ENCODE peak calls at places on chromosomes 12 and 14, in seven cellular contexts. B is fibroblast of lung, P is caudate nucleus, H is NB4, R is pancreas, Q is NCI-H1417, V is pulmonary artery endothelial cell. X is an unnamed sample.
A peak's percentile ranks its signal among the peaks of the same experiment; 100 is the strongest.

GRCh38 chr12:32027684-32028355 is 68.6 kb downstream of the RESF1 start:
- DNase-seq in H (peak; percentile 65), Q (no peak), B (no peak), P (no peak), V (no peak), R (no peak), X (no peak)

GRCh38 chr12:2553388-2554126 is 241.2 kb upstream of the FKBP4 start:
- DNase-seq in V (no peak), B (no peak), H (peak; percentile 24), Q (no peak), P (no peak), R (no peak), X (no peak)

GRCh38 chr14:68474741-68475140 is 318.1 kb downstream of the ZFP36L1 start:
- DNase-seq in Q (no peak), P (no peak), R (no peak), V (no peak), H (no peak), B (no peak), X (no peak)

GRCh38 chr14:97266653-97267052 is 469.5 kb downstream of the VRK1 start:
- DNase-seq in B (peak; percentile 96), H (no peak), R (no peak), P (no peak), Q (peak; percentile 61), V (no peak), X (no peak)

GRCh38 chr12:100208834-100209233 is 8.2 kb downstream of the ACTR6 start:
- DNase-seq in H (no peak), P (no peak), Q (no peak), V (no peak), R (no peak), B (no peak), X (no peak)

GRCh38 chr12:121129705-121130147 is 3.0 kb upstream of the P2RX7 start:
- DNase-seq in R (no peak), V (no peak), B (no peak), P (no peak), H (no peak), Q (no peak), X (no peak)

GRCh38 chr12:30438526-30439120 is 257.0 kb downstream of the IPO8 start:
- DNase-seq in Q (no peak), B (no peak), P (no peak), H (no peak), R (no peak), V (no peak), X (peak; percentile 9)

GRCh38 chr14:32469388-32470160 is 140.5 kb downstream of the AKAP6 start:
- DNase-seq in P (no peak), Q (peak; percentile 72), B (peak; percentile 62), R (no peak), H (peak; percentile 37), V (no peak), X (peak; percentile 66)

GRCh38 chr14:38567728-38568127 is 311.8 kb upstream of the CLEC14A start:
- DNase-seq in R (no peak), V (no peak), P (no peak), H (no peak), B (no peak), Q (no peak), X (no peak)

GRCh38 chr12:108634225-108634795 is 616 bp upstream of the SELPLG start:
- DNase-seq in R (no peak), H (peak; percentile 98), Q (peak; percentile 82), P (no peak), V (no peak), B (no peak), X (no peak)

GRCh38 chr12:52344111-52344510 is 22.9 kb upstream of the KRT83 start:
- DNase-seq in Q (no peak), R (no peak), P (no peak), V (no peak), B (no peak), H (peak; percentile 23), X (no peak)

GRCh38 chr12:105706321-105706972 is 376.0 kb downstream of the C12orf75 start:
- DNase-seq in H (no peak), P (no peak), Q (peak; percentile 36), B (peak; percentile 86), R (no peak), V (no peak), X (peak; percentile 40)

GRCh38 chr14:75442166-75442565 is 14.3 kb downstream of the JDP2 start:
- DNase-seq in R (no peak), H (no peak), V (no peak), Q (no peak), B (no peak), P (no peak), X (no peak)

GRCh38 chr12:5787828-5788227 is 157.2 kb downstream of the ANO2 start:
- DNase-seq in Q (no peak), H (no peak), B (no peak), V (no peak), P (no peak), R (no peak), X (no peak)

GRCh38 chr12:117352260-117352659 is 9.2 kb downstream of the NOS1 start:
- DNase-seq in P (peak; percentile 15), V (no peak), Q (peak; percentile 22), R (no peak), H (no peak), B (no peak), X (no peak)

GRCh38 chr12:31588976-31589375 is 2.0 kb downstream of the DENND5B start:
- DNase-seq in H (no peak), R (no peak), B (peak; percentile 19), Q (peak; percentile 40), V (no peak), P (no peak), X (no peak)

GRCh38 chr14:95110178-95110577 is 47.2 kb downstream of the DICER1 start:
- DNase-seq in R (no peak), Q (no peak), B (no peak), H (no peak), V (no peak), P (no peak), X (no peak)

GRCh38 chr12:65597527-65597926 is 226.8 kb upstream of the HMGA2 start:
- DNase-seq in H (peak; percentile 8), P (no peak), R (no peak), B (peak; percentile 52), V (no peak), Q (no peak), X (no peak)

GRCh38 chr12:6018265-6018664 is 73.2 kb upstream of the ANO2 start:
- DNase-seq in P (no peak), Q (no peak), R (no peak), B (no peak), H (no peak), V (no peak), X (no peak)

GRCh38 chr12:9992296-9992695 is 6.6 kb downstream of the CLEC1B start:
- DNase-seq in R (no peak), B (no peak), V (no peak), H (no peak), Q (no peak), P (no peak), X (no peak)

GRCh38 chr12:2930865-2931264 is 28.3 kb upstream of the TEAD4 start:
- DNase-seq in B (no peak), Q (no peak), P (no peak), R (no peak), V (peak; percentile 50), H (no peak), X (no peak)

GRCh38 chr12:121774968-121775474 is 18.5 kb downstream of the RHOF start:
- DNase-seq in P (peak; percentile 24), V (no peak), R (no peak), H (no peak), Q (no peak), B (peak; percentile 30), X (no peak)

GRCh38 chr14:25231006-25231405 is 181.1 kb upstream of the STXBP6 start:
- DNase-seq in V (no peak), B (no peak), R (no peak), Q (no peak), P (no peak), H (no peak), X (peak; percentile 88)

GRCh38 chr12:92063641-92064040 is 82.0 kb downstream of the BTG1 start:
- DNase-seq in R (no peak), B (peak; percentile 47), H (no peak), Q (no peak), V (no peak), P (no peak), X (no peak)

GRCh38 chr14:38627163-38627562 is 371.3 kb upstream of the CLEC14A start:
- DNase-seq in R (no peak), P (no peak), B (no peak), Q (no peak), V (no peak), H (no peak), X (no peak)

GRCh38 chr14:45359766-45360165 is 106.8 kb upstream of the MIS18BP1 start:
- DNase-seq in R (no peak), B (peak; percentile 55), H (no peak), P (no peak), Q (no peak), V (no peak), X (no peak)

GRCh38 chr14:89618821-89619551 is 202.0 kb upstream of the FOXN3 start:
- DNase-seq in R (peak; percentile 65), H (peak; percentile 74), P (peak; percentile 66), V (no peak), Q (peak; percentile 80), B (peak; percentile 73), X (peak; percentile 77)

GRCh38 chr14:106094654-106095189 is 568.3 kb downstream of the TMEM121 start:
- DNase-seq in B (no peak), P (no peak), R (no peak), Q (peak; percentile 18), V (no peak), H (peak; percentile 78), X (no peak)

GRCh38 chr12:46446645-46447044 is 74.1 kb upstream of the SLC38A2 start:
- DNase-seq in Q (no peak), P (no peak), H (no peak), R (no peak), B (no peak), V (no peak), X (no peak)

GRCh38 chr14:72888636-72889201 is 5.2 kb downstream of the DPF3 start:
- DNase-seq in R (no peak), H (no peak), Q (no peak), V (no peak), P (no peak), B (peak; percentile 48), X (no peak)

GRCh38 chr14:67557118-67557517 is 24.0 kb downstream of the PLEKHH1 start:
- DNase-seq in B (peak; percentile 32), V (no peak), H (no peak), P (no peak), R (no peak), Q (no peak), X (no peak)

GRCh38 chr12:128091101-128091795 is 175.7 kb upstream of the TMEM132C start:
- DNase-seq in H (no peak), V (no peak), R (no peak), Q (no peak), B (no peak), P (no peak), X (peak; percentile 41)

GRCh38 chr12:93908846-93909592 is 231.8 kb downstream of the CRADD start:
- DNase-seq in R (no peak), V (no peak), Q (peak; percentile 37), H (no peak), P (no peak), B (peak; percentile 79), X (peak; percentile 62)

X was measured in NCI-H1092 treated with DMSO at 0.1 percent for 48 hours.